ENCODE peak calls at places on chromosome 17, in five cellular contexts. Y, G, A, D and P are unnamed samples.

GRCh38 chr17:73203135-73203787 is 10.4 kb downstream of the COG1 start:
- DNase-seq in Y (no peak), G (no peak), A (peak), D (no peak), P (no peak)

GRCh38 chr17:44906010-44906646 is 6.9 kb upstream of the EFTUD2 start:
- DNase-seq in Y (peak), G (no peak), A (peak), D (no peak), P (no peak)

GRCh38 chr17:57455063-57455914 is 199.0 kb downstream of the MSI2 start:
- DNase-seq in Y (peak), G (peak), A (no peak), D (no peak), P (peak)

GRCh38 chr17:63311416-63311937 is 134.6 kb downstream of the CYB561 start:
- DNase-seq in Y (no peak), G (no peak), A (no peak), D (no peak), P (no peak)

GRCh38 chr17:58313815-58314705 is 14.5 kb downstream of the TSPOAP1 start:
- DNase-seq in Y (no peak), G (no peak), A (no peak), D (no peak), P (no peak)

GRCh38 chr17:81117672-81118198 is 47.6 kb upstream of the PVALEF start:
- DNase-seq in Y (no peak), G (no peak), A (no peak), D (no peak), P (no peak)

GRCh38 chr17:41494524-41494923 is 4.8 kb upstream of the KRT36 start:
- DNase-seq in Y (peak), G (no peak), A (no peak), D (no peak), P (no peak)

GRCh38 chr17:69492410-69493071 is 78.0 kb downstream of the MAP2K6 start:
- DNase-seq in Y (peak), G (no peak), A (no peak), D (no peak), P (no peak)

GRCh38 chr17:45946841-45947256 is 52.2 kb upstream of the STH start:
- DNase-seq in Y (peak), G (peak), A (no peak), D (no peak), P (no peak)

GRCh38 chr17:63224644-63225043 is 221.5 kb downstream of the CYB561 start:
- DNase-seq in Y (no peak), G (no peak), A (no peak), D (no peak), P (no peak)

GRCh38 chr17:40809721-40810421 is 10.1 kb upstream of the KRT28 start:
- DNase-seq in Y (no peak), G (no peak), A (no peak), D (no peak), P (no peak)

GRCh38 chr17:57130708-57131461 is 45.8 kb downstream of the AKAP1 start:
- DNase-seq in Y (peak), G (peak), A (peak), D (peak), P (peak)

GRCh38 chr17:81913394-81914102 is 2.3 kb upstream of the PCYT2 start:
- DNase-seq in Y (no peak), G (no peak), A (no peak), D (no peak), P (no peak)

GRCh38 chr17:2996938-2997670 is 66.3 kb downstream of the OR1D5 start:
- DNase-seq in Y (no peak), G (no peak), A (no peak), D (no peak), P (no peak)

GRCh38 chr17:31560836-31561235 is 169.4 kb downstream of the RAB11FIP4 start:
- DNase-seq in Y (peak), G (no peak), A (no peak), D (no peak), P (no peak)

GRCh38 chr17:75142236-75142971 is 10.9 kb upstream of the NT5C start:
- DNase-seq in Y (no peak), G (no peak), A (no peak), D (no peak), P (no peak)

GRCh38 chr17:57623620-57624019 is 121.5 kb downstream of the CCDC182 start:
- DNase-seq in Y (no peak), G (no peak), A (no peak), D (no peak), P (no peak)

GRCh38 chr17:8643855-8644506 is 13.5 kb upstream of the MYH10 start:
- DNase-seq in Y (no peak), G (no peak), A (no peak), D (no peak), P (no peak)

GRCh38 chr17:73640691-73641090 is 3.6 kb downstream of the SDK2 start:
- DNase-seq in Y (no peak), G (no peak), A (no peak), D (no peak), P (no peak)

GRCh38 chr17:33021731-33022408 is 30.2 kb downstream of the SPACA3 start:
- DNase-seq in Y (no peak), G (no peak), A (no peak), D (no peak), P (no peak)

GRCh38 chr17:59688008-59688407 is 19.2 kb downstream of the PTRH2 start:
- DNase-seq in Y (no peak), G (no peak), A (no peak), D (no peak), P (no peak)

GRCh38 chr17:33112763-33113162 is 121.1 kb downstream of the SPACA3 start:
- DNase-seq in Y (no peak), G (no peak), A (no peak), D (no peak), P (no peak)

GRCh38 chr17:77434136-77435114 is 293.7 kb downstream of the SEC14L1 start:
- DNase-seq in Y (no peak), G (no peak), A (no peak), D (no peak), P (no peak)

GRCh38 chr17:60712675-60713074 is 35.0 kb downstream of the BCAS3 start:
- DNase-seq in Y (no peak), G (no peak), A (no peak), D (no peak), P (no peak)

GRCh38 chr17:60720763-60721531 is 43.3 kb downstream of the BCAS3 start:
- DNase-seq in Y (peak), G (peak), A (peak), D (no peak), P (peak)

GRCh38 chr17:58279016-58279671 is 1.6 kb downstream of the MPO start:
- DNase-seq in Y (no peak), G (no peak), A (no peak), D (peak), P (no peak)

GRCh38 chr17:58381124-58381838 is 29.3 kb upstream of the SUPT4H1 start:
- DNase-seq in Y (no peak), G (no peak), A (no peak), D (no peak), P (no peak)

GRCh38 chr17:78294776-78295175 is 63.3 kb downstream of the TMEM235 start:
- DNase-seq in Y (peak), G (no peak), A (no peak), D (no peak), P (no peak)

GRCh38 chr17:76547183-76547641 is 7.4 kb downstream of the PRCD start:
- DNase-seq in Y (peak), G (peak), A (peak), D (peak), P (peak)

GRCh38 chr17:28749516-28750177 is 5.8 kb downstream of the TRAF4 start:
- DNase-seq in Y (no peak), G (no peak), A (no peak), D (peak), P (no peak)

GRCh38 chr17:80498920-80499410 is 22.6 kb upstream of the NPTX1 start:
- DNase-seq in Y (no peak), G (no peak), A (no peak), D (no peak), P (no peak)

GRCh38 chr17:58789160-58789559 is 33.5 kb downstream of the PPM1E start:
- DNase-seq in Y (no peak), G (no peak), A (no peak), D (no peak), P (no peak)

GRCh38 chr17:49635121-49635520 is 42.8 kb downstream of the SPOP start:
- DNase-seq in Y (no peak), G (no peak), A (no peak), D (no peak), P (no peak)

GRCh38 chr17:49637050-49637449 is 40.8 kb downstream of the SPOP start:
- DNase-seq in Y (no peak), G (no peak), A (no peak), D (no peak), P (no peak)

GRCh38 chr17:49637739-49638138 is 40.2 kb downstream of the SPOP start:
- DNase-seq in Y (no peak), G (no peak), A (no peak), D (no peak), P (no peak)

GRCh38 chr17:49640556-49640955 is 37.3 kb downstream of the SPOP start:
- DNase-seq in Y (no peak), G (no peak), A (no peak), D (no peak), P (no peak)

DNA sequence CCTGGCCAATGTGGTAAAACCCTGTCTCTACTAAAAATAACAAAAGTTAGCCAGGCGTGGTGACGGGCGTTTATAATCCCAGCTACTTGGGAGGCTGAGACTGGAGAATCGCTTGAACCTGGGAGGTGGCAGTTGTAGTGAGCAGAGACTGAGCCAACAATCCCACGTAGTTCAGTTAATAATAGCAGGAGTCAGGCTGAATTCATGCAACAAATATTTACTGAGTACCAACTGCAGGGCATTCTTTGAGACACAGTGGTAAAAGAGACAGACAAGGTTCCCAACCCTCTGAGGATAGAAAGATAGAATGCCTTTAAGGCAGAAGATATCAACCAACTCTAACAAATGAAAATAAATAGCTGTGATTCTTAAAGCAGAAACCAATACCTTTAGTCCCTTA is 39.1 kb downstream of the SPOP start:
- DNase-seq in Y (no peak), G (no peak), A (no peak), D (no peak), P (no peak)
- H3K27ac ChIP-seq in Y (no peak), G (no peak), A (no peak), D (no peak), P (no peak)

GRCh38 chr17:36778458-36778857 is 158.8 kb upstream of the LHX1 start:
- DNase-seq in Y (no peak), G (no peak), A (no peak), D (no peak), P (no peak)
- H3K27ac ChIP-seq in Y (no peak), G (no peak), A (no peak), D (no peak), P (no peak)

DNA sequence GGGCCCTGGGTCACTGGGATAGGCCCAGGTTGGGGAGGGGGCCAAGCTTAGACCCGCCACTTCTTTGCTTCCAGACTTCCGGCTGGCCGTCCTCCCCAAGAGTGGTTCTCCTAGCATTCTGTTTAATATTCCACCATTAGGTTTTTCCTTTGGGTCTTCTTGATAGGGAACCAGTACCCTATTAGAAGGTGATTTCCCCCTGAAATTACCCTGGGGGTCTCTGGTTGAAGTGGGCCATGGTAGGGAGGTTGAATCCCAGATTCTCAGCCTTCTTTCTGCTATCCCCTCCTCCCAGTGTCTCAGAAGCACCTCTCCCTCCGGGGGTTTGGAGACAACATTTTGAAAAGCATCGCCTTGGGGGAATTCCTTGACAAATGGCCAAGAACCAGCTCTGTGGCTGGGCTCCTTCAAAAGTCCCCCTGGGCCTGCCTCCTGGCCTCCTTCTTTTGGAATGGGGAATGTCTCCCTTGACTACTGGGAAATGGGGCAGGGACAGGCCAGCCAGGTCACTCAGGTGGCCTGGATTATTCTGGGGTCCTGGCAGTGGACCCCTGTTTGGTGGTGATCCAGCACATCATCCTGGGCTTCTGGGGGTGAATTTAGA is 5.7 kb downstream of the LASP1 start:
- DNase-seq in Y (no peak), G (no peak), A (no peak), D (no peak), P (no peak)
- H3K27ac ChIP-seq in Y (peak), G (no peak), A (peak), D (no peak), P (peak)

DNA sequence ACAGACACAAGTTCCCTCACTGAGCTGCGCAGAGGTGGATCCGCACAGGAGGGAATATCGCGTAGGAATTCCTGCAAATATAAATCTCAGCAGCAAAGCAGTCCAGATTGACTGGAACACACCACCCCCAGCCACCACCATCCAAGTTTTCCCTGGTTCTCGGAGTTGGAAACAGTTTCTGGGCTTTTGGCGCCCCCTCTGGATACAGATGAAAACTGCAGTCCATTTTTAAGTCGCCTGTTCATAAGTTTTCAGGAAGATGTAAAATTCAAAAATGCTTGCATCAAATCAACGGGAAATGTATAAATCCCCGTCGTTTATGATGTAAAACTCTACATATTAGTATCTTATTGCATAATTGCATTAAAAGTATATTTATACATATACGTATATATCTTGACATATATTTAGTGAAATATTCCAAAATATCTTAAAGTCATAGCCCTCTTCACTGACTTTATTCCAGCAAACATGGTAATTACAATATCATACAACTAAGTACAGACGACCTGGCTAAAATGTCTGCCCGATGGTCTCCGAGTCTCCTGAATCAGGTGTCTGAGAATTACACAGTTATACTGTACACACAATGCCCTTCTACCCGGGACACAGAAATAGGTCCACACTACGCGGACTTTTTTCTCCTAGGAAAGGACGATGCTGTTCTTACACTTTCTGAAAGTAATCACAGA is 2.1 kb upstream of the SOX9 start:
- DNase-seq in Y (peak), G (peak), A (no peak), D (no peak), P (peak)
- H3K27ac ChIP-seq in Y (no peak), G (peak), A (no peak), D (no peak), P (no peak)

DNA sequence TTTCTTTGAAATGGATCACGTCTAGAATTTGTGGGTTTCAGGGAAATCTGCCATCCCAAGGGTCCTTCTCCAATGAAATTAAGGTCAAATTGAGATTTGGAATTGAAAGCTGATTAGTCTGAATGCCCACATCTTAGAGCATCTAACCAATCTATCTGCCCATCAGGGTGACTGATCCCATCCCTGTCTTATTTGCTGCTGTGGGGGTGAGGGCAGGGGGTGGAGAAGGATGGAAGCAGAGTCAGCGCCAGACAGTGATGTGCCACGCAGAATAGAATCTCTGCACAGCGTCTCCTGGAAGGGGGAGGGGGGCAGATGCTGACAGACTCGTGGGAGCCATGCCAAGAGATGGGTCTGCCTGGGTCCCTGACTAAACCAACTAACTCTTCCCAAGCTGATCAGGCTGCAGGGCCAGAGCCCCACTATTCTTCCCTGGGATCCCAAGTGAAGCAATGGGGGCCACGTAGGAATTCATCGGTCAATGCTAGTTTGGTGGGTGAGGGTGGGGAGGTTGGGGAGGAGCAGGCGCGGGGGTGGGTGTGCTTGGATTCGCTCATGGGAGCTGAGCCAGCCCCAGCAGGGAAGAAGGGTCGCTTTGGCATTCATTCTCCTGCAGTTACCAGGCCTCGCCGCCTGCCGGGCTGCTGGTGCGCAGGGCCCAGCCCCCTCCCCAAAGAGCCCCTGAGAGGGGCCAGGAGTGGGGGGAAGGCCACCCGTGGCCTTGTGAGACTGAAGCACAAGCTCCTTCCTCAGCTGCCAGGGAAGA is 32.2 kb downstream of the CDK5RAP3 start:
- DNase-seq in Y (no peak), G (no peak), A (no peak), D (no peak), P (no peak)
- H3K27ac ChIP-seq in Y (peak), G (peak), A (no peak), D (no peak), P (no peak)

DNA sequence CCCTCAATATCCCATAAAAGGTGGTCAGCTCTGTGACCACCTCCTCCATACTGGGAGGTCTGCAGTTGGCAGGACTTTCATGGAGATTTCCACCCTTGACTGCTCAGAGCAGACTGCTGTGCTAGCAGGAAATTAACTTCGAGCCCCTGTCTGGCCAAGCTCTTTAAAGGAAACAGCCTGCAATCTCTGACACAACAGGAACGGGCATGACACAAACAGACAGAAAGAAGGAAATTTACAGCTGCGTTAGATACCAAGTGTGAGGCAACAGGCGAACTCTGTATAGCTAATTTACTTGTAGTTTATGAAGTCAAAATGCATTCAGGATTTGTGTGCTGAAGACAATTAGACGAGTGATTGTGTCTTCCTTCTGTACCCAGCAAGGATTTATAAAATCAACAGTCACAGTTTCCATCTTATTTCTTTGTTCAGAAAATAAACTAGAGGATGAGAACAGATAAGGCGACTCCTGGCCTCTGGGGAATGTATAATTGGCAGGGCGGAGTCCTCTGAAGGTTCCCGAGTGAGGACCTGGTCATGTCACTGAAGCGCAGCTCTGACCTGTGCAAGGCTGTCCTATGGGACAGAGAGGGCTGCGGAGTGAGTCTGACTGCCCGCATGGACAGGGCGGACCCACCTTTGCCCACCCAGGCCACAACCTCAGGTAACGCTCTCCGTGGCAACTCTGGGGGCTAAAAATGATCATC is 16.1 kb downstream of the WIPI1 start:
- DNase-seq in Y (peak), G (no peak), A (no peak), D (no peak), P (no peak)
- H3K27ac ChIP-seq in Y (peak), G (peak), A (peak), D (no peak), P (no peak)

GRCh38 chr17:6555331-6556120 is 829 bp downstream of the PITPNM3 start:
- DNase-seq in Y (peak), G (peak), A (no peak), D (peak), P (no peak)
- H3K27ac ChIP-seq in Y (no peak), G (peak), A (no peak), D (peak), P (no peak)